ENCODE peak calls at places on chromosome 14, in seven cellular contexts. R is left ventricle myocardium inferior, Q is heart right ventricle, F is mucosa of descending colon, Y is upper lobe of right lung, L is cardiac muscle cell, M is ovary. H is an unnamed sample.

GRCh38 chr14:49586673-49587460 is 687 bp upstream of the RPS29 start:
- DNase-seq in R (no peak), F (peak; percentile 53), Q (no peak), Y (no peak), L (peak; percentile 82), M (peak; percentile 43), H (no peak)

GRCh38 chr14:72256055-72256454 is 323.8 kb downstream of the RGS6 start:
- DNase-seq in Q (no peak), R (no peak), F (no peak), L (no peak), M (no peak), Y (no peak), H (no peak)

GRCh38 chr14:24246765-24247212 is 4.4 kb upstream of the TINF2 start:
- DNase-seq in M (no peak), F (peak; percentile 7), Q (no peak), L (no peak), R (no peak), Y (peak; percentile 10), H (no peak)

GRCh38 chr14:57293851-57294837 is 25.4 kb downstream of the AP5M1 start:
- DNase-seq in Q (no peak), M (no peak), R (no peak), F (no peak), Y (no peak), L (peak; percentile 35), H (no peak)

GRCh38 chr14:75113932-75114539 is 12.8 kb downstream of the NEK9 start:
- DNase-seq in R (no peak), M (no peak), Q (no peak), F (no peak), L (no peak), Y (no peak), H (no peak)

GRCh38 chr14:96493178-96493577 is 9.0 kb upstream of the PAPOLA start:
- DNase-seq in F (no peak), M (no peak), Q (no peak), R (no peak), Y (no peak), L (no peak), H (no peak)

GRCh38 chr14:24095196-24096068 is 1.3 kb downstream of the PCK2 start:
- DNase-seq in F (peak; percentile 91), Q (no peak), R (peak; percentile 43), M (no peak), L (peak; percentile 50), Y (peak; percentile 86), H (no peak)

GRCh38 chr14:75562048-75562447 is 16.4 kb upstream of the FLVCR2 start:
- DNase-seq in R (no peak), Y (no peak), Q (no peak), F (no peak), L (no peak), M (no peak), H (no peak)

GRCh38 chr14:78758333-78758732 is 588.2 kb downstream of the NRXN3 start:
- DNase-seq in M (no peak), Y (no peak), F (no peak), Q (no peak), L (peak; percentile 11), R (no peak), H (no peak)

GRCh38 chr14:85333313-85333712 is 196.6 kb upstream of the FLRT2 start:
- DNase-seq in M (no peak), Q (no peak), L (peak; percentile 55), R (no peak), Y (no peak), F (no peak), H (no peak)

GRCh38 chr14:46902837-46903236 is 251.3 kb upstream of the RPL10L start:
- DNase-seq in M (no peak), Y (peak; percentile 8), F (no peak), Q (no peak), R (no peak), L (no peak), H (no peak)

GRCh38 chr14:26281280-26281998 is 316.4 kb downstream of the NOVA1 start:
- DNase-seq in F (no peak), Q (no peak), R (no peak), Y (no peak), M (no peak), L (peak; percentile 88), H (peak; percentile 37)

GRCh38 chr14:26282578-26282977 is 315.3 kb downstream of the NOVA1 start:
- DNase-seq in L (peak; percentile 7), Q (no peak), R (no peak), M (no peak), Y (no peak), F (no peak), H (no peak)

GRCh38 chr14:26276757-26277156 is 321.1 kb downstream of the NOVA1 start:
- DNase-seq in F (no peak), Q (no peak), R (no peak), M (no peak), Y (no peak), L (no peak), H (no peak)
- TF ChIP-seq CTCF in F (no peak), Q (no peak), R (no peak), M (no peak), Y (no peak), L (no peak), H (no peak)

DNA sequence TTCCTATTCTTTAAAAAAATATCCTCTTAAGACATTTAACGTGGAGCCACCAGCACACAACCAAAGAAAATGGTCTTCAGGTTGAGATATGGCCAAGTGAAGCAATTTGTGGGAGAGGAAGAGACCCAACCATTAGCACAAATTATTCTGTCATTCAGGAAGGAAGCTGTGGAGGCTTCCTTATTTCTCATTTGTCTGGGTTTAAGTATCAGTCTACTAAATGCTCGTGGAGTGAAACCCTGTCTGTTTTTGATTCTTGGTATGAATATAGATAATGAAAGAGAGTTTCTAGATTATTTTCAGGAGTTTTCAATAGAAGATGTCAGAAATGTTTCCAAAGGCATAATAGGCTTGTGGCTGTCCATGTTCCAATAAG is 125.1 kb downstream of the GPR65 start:
- DNase-seq in R (no peak), M (no peak), Y (no peak), Q (no peak), F (no peak), L (no peak), H (no peak)
- H3K4me3 ChIP-seq in R (no peak overlapping the region), M (no peak overlapping the region), Y (no peak overlapping the region), Q (no peak overlapping the region), F (no peak overlapping the region), L (no peak overlapping the region), H (no peak overlapping the region)

GRCh38 chr14:26589998-26590397 is 7.8 kb downstream of the NOVA1 start:
- DNase-seq in R (no peak), Y (no peak), F (no peak), L (no peak), Q (no peak), M (no peak), H (no peak)
- H3K9me3 ChIP-seq in R (no peaks in the 10 kb centered on the region), Y (no peaks in the 10 kb centered on the region), F (no peaks in the 10 kb centered on the region), L (no peaks in the 10 kb centered on the region), Q (no peaks in the 10 kb centered on the region), M (no peaks in the 10 kb centered on the region), H (no peaks in the 10 kb centered on the region)

DNA sequence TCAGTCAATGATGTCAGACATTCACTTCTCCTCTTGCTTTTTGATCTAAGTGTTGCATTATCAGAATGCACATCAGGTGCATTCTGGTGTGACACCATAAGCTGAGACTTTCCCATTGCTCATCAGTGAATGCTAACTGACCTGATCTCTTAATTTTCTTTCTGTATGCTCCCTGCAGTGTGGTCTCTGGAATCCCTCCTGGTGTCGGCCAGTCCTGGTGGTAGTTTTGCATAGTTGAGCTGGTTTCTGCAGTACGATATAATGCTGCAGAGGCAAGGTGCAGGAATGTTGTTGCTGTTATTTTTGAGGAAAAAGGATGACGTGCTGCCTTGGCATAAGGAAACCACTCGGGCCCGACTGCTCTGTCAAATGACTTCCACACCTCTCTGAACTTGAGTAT is 11.0 kb upstream of the SRP54 start:
- DNase-seq in F (no peak), Y (no peak), Q (no peak), M (no peak), L (no peak), R (no peak), H (no peak)
- TF ChIP-seq CTCF in F (no peak), Y (no peak), Q (no peak), M (no peak), L (no peak), R (no peak), H (no peak)

DNA sequence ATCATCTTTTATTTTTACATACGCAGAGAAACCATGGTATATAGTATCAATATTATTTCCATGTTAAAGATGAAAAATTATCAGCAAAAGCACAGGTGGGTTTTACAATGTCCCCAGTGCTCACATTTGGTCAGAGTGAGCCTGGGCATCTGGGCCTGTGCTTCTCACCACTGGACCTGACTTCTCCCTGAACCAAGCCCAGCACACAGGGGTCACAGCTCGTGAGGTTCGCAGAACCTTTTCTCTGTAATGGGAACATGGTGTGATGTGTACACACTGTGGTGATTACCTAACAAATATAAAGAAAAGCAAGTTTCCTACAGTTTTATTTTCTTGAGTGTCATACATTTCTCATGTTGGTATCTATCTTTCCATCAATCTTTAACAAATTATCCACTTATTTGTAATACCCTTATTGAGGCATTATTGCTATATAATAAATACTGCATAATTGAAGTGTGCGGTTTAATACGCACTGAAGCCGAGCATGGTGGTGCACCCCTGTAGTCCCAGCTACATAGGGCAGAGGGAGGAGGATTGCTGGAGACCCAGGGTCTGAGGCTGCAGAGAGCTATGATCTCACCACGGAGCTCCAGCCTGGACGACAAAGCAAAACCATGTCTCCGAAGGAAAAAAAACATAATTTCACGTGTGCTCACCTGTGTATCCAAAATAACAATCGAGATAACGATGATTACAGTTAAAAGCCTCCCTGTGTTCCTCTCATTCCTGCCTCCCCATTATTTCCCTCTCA is 743.2 kb downstream of the TMEM121 start:
- DNase-seq in F (no peak), R (no peak), Q (no peak), Y (no peak), M (no peak), L (no peak), H (no peak)
- H3K4me3 ChIP-seq in F (no peak overlapping the region), R (no peak overlapping the region), Q (no peak overlapping the region), Y (no peak overlapping the region), M (no peak overlapping the region), L (no peak overlapping the region), H (no peak overlapping the region)

DNA sequence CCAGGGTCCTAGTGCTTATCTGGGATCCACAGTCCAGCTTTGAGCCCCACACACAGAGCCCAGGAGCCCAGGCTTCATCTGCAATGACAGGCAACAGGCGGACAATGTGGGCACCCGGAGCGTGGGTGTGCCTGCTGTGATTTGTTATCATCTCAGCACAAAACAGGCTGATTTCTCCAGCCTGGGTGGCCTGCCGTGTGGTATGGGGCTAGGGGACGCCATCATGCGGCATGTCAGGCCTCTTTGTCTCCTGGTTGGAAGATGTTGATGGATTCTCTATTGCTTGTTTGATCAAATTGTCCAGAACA is 147.1 kb downstream of the KIF26A start:
- DNase-seq in L (no peak), Q (no peak), F (no peak), R (no peak), Y (peak; percentile 36), M (no peak), H (no peak)
- H3K9me3 ChIP-seq in L (no peaks in the 10 kb centered on the region), Q (no peaks in the 10 kb centered on the region), F (no peaks in the 10 kb centered on the region), R (no peaks in the 10 kb centered on the region), Y (no peaks in the 10 kb centered on the region), M (no peaks in the 10 kb centered on the region), H (peaks cover 98% of the 10 kb centered on the region)

H was measured in AG04450.